ENCODE peak calls at places on chromosomes 2 and 18, in seven cellular contexts. M is gastrocnemius medialis; B is pancreas; K is CD4-positive, CD25-positive, alpha-beta regulatory T cell; G is breast epithelium; D is spleen; H is fibroblast of lung. W is an unnamed sample.
A peak's percentile ranks its signal among the peaks of the same experiment; 100 is the strongest.

GRCh38 chr2:179201884-179202283 is 62.7 kb downstream of the SESTD1 start:
- DNase-seq in M (no peak), B (no peak), K (peak; percentile 6), G (no peak), D (no peak), H (no peak), W (no peak)

GRCh38 chr2:27221166-27221565 is 4.0 kb downstream of the CAD start:
- DNase-seq in M (no peak), B (no peak), K (no peak), G (no peak), D (no peak), H (no peak), W (no peak)

GRCh38 chr2:131121464-131121863 is 16.3 kb downstream of the PLEKHB2 start:
- DNase-seq in M (no peak), B (no peak), K (no peak), G (no peak), D (no peak), H (peak; percentile 60), W (no peak)

GRCh38 chr2:132477962-132478361 is 61.4 kb downstream of the GPR39 start:
- DNase-seq in M (no peak), B (no peak), K (no peak), G (no peak), D (no peak), H (peak; percentile 87), W (no peak)

GRCh38 chr18:34115409-34116081 is 109.2 kb downstream of the NOL4 start:
- DNase-seq in M (no peak), B (no peak), K (no peak), G (no peak), D (no peak), H (peak; percentile 61), W (no peak)

GRCh38 chr2:72847916-72848315 is 22.1 kb upstream of the EXOC6B start:
- DNase-seq in M (no peak), B (no peak), K (no peak), G (no peak), D (no peak), H (no peak), W (no peak)

GRCh38 chr18:69401475-69402218 is 959 bp downstream of the DOK6 start:
- DNase-seq in M (no peak), B (no peak), K (no peak), G (no peak), D (no peak), H (peak; percentile 30), W (peak; percentile 57)

GRCh38 chr18:31992836-31993575 is 25.6 kb upstream of the RNF125 start:
- DNase-seq in M (no peak), B (no peak), K (no peak), G (no peak), D (no peak), H (peak; percentile 81), W (no peak)

GRCh38 chr18:3524706-3525105 is 74.7 kb downstream of the TGIF1 start:
- DNase-seq in M (no peak), B (no peak), K (no peak), G (no peak), D (no peak), H (no peak), W (no peak)

GRCh38 chr18:58231930-58232329 is 187.9 kb downstream of the NEDD4L start:
- DNase-seq in M (no peak), B (no peak), K (no peak), G (no peak), D (no peak), H (no peak), W (no peak)
- H3K4me1 ChIP-seq in M (no peaks in the 10 kb centered on the region), B (peaks cover 66% of the 10 kb centered on the region), K (no peaks in the 10 kb centered on the region), G (no peaks in the 10 kb centered on the region), D (no peaks in the 10 kb centered on the region), H (no peaks in the 10 kb centered on the region), W (no peaks in the 10 kb centered on the region)

GRCh38 chr2:85536479-85536878 is 2.5 kb upstream of the MAT2A start:
- DNase-seq in M (no peak), B (no peak), K (no peak), G (no peak), D (no peak), H (peak; percentile 88), W (no peak)

GRCh38 chr2:85539361-85540130 is 578 bp downstream of the MAT2A start:
- DNase-seq in M (peak; percentile 41), B (peak; percentile 75), K (peak; percentile 86), G (peak; percentile 60), D (peak; percentile 94), H (peak; percentile 61), W (peak; percentile 80)

GRCh38 chr2:85540131-85540587 is 1.2 kb downstream of the MAT2A start:
- DNase-seq in M (no peak), B (no peak), K (no peak), G (no peak), D (no peak), H (peak; percentile 21), W (no peak)

GRCh38 chr2:85538507-85539360 is at the start of gene MAT2A:
- DNase-seq in M (peak; percentile 89), B (peak; percentile 93), K (peak; percentile 88), G (peak; percentile 90), D (peak; percentile 98), H (peak; percentile 90), W (peak; percentile 98)

GRCh38 chr2:85537600-85538506 is 1.1 kb upstream of the MAT2A start:
- DNase-seq in M (peak; percentile 67), B (peak; percentile 65), K (peak; percentile 69), G (peak; percentile 59), D (peak; percentile 88), H (peak; percentile 39), W (peak; percentile 53)
- H3K27ac ChIP-seq in M (peak overlapping the region; percentile 97), B (peak overlapping the region; percentile 97), K (peak overlapping the region; percentile 86), G (peak overlapping the region; percentile 99), D (peak overlapping the region; percentile 99), H (peak overlapping the region; percentile 100), W (peak overlapping the region; percentile 99)

GRCh38 chr2:219684721-219685689 is 57.6 kb downstream of the SLC4A3 start:
- DNase-seq in M (peak; percentile 56), B (peak; percentile 74), K (peak; percentile 42), G (peak; percentile 92), D (peak; percentile 84), H (peak; percentile 46), W (peak; percentile 81)
- H3K4me1 ChIP-seq in M (peaks cover 13% of the 10 kb centered on the region), B (no peaks in the 10 kb centered on the region), K (no peaks in the 10 kb centered on the region), G (no peaks in the 10 kb centered on the region), D (peaks cover 7% of the 10 kb centered on the region), H (no peaks in the 10 kb centered on the region), W (peaks cover 3% of the 10 kb centered on the region)

GRCh38 chr2:234467289-234467688 is 29.6 kb downstream of the ARL4C start:
- DNase-seq in M (no peak), B (no peak), K (no peak), G (no peak), D (no peak), H (peak; percentile 91), W (no peak)
- H3K27ac ChIP-seq in M (no peak overlapping the region), B (no peak overlapping the region), K (no peak overlapping the region), G (no peak overlapping the region), D (no peak overlapping the region), H (no peak overlapping the region), W (no peak overlapping the region)

GRCh38 chr2:55097083-55097461 is 46.8 kb upstream of the RTN4 start:
- DNase-seq in M (no peak), B (no peak), K (no peak), G (no peak), D (no peak), H (no peak), W (no peak)

GRCh38 chr2:55099878-55100820 is 49.9 kb upstream of the RTN4 start:
- DNase-seq in M (no peak), B (no peak), K (no peak), G (no peak), D (no peak), H (peak; percentile 77), W (no peak)

GRCh38 chr2:55096586-55096985 is 46.3 kb upstream of the RTN4 start:
- DNase-seq in M (no peak), B (no peak), K (no peak), G (no peak), D (no peak), H (no peak), W (no peak)

GRCh38 chr2:55099493-55099877 is 49.2 kb upstream of the RTN4 start:
- DNase-seq in M (no peak), B (no peak), K (no peak), G (no peak), D (no peak), H (no peak), W (no peak)

DNA sequence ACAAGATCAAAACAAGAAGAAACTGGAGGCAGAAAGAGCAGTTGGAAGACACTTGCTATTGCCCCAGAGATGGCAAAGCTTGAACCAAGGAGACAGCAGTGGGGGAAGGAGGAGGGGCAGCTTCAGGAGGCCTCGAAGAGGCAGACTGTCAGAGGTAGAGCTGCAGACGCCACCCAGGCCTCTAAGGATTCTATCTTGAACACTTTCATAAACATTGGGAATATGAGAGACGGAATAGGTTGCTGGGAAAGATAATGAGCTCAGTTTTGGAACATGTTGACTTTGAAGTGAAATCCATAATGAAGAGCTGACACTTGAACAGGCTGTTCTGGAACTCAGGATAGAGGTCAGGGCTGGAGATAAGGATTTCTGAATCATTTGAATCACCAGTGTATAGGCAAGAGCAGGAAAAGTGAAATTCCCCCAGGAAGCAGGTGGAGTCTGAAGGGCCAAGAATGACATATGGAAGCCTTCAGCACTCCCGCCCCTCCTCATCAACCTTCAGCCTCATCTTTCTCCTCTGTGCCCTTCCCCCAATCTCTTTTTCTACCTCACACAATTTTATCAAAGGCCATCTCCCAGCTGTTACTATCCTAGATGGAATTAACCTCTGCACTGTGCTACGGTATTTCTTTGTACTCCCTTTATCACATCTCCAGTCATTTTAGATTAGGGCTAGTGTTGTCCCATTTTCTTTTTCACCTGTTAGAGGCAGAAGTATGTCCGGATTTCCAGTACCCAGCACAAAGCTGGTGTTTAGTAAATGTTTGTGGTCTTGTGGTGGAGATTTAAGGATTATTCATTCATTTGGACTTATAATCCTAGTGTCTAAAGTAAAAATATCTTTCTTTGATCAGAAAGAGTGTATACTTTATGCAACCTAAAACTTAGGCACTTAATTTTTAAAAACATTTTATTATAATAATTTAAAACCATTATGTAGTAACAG is 47.5 kb upstream of the RTN4 start:
- DNase-seq in M (no peak), B (no peak), K (no peak), G (no peak), D (no peak), H (peak; percentile 79), W (no peak)
- H3K4me1 ChIP-seq in M (peaks cover 42% of the 10 kb centered on the region), B (peaks cover 35% of the 10 kb centered on the region), K (peaks cover under 1% of the 10 kb centered on the region), G (no peaks in the 10 kb centered on the region), D (peaks cover 8% of the 10 kb centered on the region), H (peaks cover 30% of the 10 kb centered on the region), W (peaks cover 11% of the 10 kb centered on the region)

GRCh38 chr2:46167406-46167805 is 129.8 kb upstream of the EPAS1 start:
- DNase-seq in M (no peak), B (no peak), K (no peak), G (no peak), D (no peak), H (peak; percentile 45), W (no peak)

GRCh38 chr2:46164581-46165301 is 132.5 kb upstream of the EPAS1 start:
- DNase-seq in M (peak; percentile 37), B (no peak), K (no peak), G (peak; percentile 44), D (no peak), H (peak; percentile 97), W (peak; percentile 80)

GRCh38 chr2:46167924-46168323 is 129.3 kb upstream of the EPAS1 start:
- DNase-seq in M (no peak), B (no peak), K (no peak), G (no peak), D (no peak), H (peak; percentile 40), W (no peak)

GRCh38 chr2:46163804-46164569 is 133.2 kb upstream of the EPAS1 start:
- DNase-seq in M (no peak), B (no peak), K (no peak), G (no peak), D (no peak), H (peak; percentile 67), W (no peak)

GRCh38 chr2:46165916-46166315 is 131.3 kb upstream of the EPAS1 start:
- DNase-seq in M (no peak), B (no peak), K (no peak), G (no peak), D (no peak), H (no peak), W (no peak)
- H3K27ac ChIP-seq in M (no peak overlapping the region), B (no peak overlapping the region), K (no peak overlapping the region), G (no peak overlapping the region), D (no peak overlapping the region), H (no peak overlapping the region), W (no peak overlapping the region)

W was measured in right cardiac atrium.